ENCODE peak calls at places on chromosomes 3 and 15, in five cellular contexts. O is gastrocnemius medialis; W is CD8-positive, alpha-beta T cell; Q is iPS DF 6.9; N is CD4-positive, alpha-beta T cell. H is an unnamed sample.

GRCh38 chr3:14646589-14647413 is 4.8 kb upstream of the CCDC174 start:
- DNase-seq in W (no peak), O (no peak), Q (no peak), N (no peak), H (no peak)

GRCh38 chr3:142029052-142029642 is 120.2 kb downstream of the TFDP2 start:
- DNase-seq in N (no peak), O (no peak), W (no peak), Q (no peak), H (no peak)

GRCh38 chr15:30042556-30042955 is 40.2 kb upstream of the GOLGA8J start:
- DNase-seq in O (no peak), N (no peak), W (no peak), Q (no peak), H (no peak)

GRCh38 chr3:39277893-39278615 is 1.8 kb downstream of the CX3CR1 start:
- DNase-seq in O (no peak), N (no peak), Q (no peak), W (no peak), H (no peak)

GRCh38 chr3:13013151-13013561 is 60.1 kb downstream of the IQSEC1 start:
- DNase-seq in N (no peak), Q (no peak), O (no peak), W (no peak), H (no peak)

GRCh38 chr3:141949394-141949793 is 73.0 kb downstream of the ATP1B3 start:
- DNase-seq in W (no peak), O (no peak), N (no peak), Q (no peak), H (no peak)

GRCh38 chr3:152046280-152046679 is 172.8 kb downstream of the SUCNR1 start:
- DNase-seq in N (no peak), O (no peak), W (no peak), Q (no peak), H (no peak)

GRCh38 chr3:154137036-154137435 is 15.8 kb downstream of the ARHGEF26 start:
- DNase-seq in O (no peak), W (no peak), Q (no peak), N (no peak), H (no peak)

GRCh38 chr3:18716101-18716500 is 291.0 kb upstream of the SATB1 start:
- DNase-seq in W (no peak), Q (no peak), O (no peak), N (no peak), H (no peak)

GRCh38 chr3:122969585-122970453 is 57.7 kb downstream of the SEMA5B start:
- DNase-seq in N (no peak), W (no peak), O (no peak), Q (no peak), H (no peak)

GRCh38 chr3:52062499-52062898 is 6.1 kb upstream of the DUSP7 start:
- DNase-seq in O (peak; percentile 61), N (no peak), Q (no peak), W (no peak), H (no peak)

GRCh38 chr15:34155859-34156258 is 54.0 kb downstream of the PGBD4 start:
- DNase-seq in N (no peak), O (no peak), W (no peak), Q (no peak), H (no peak)

GRCh38 chr15:34160735-34161134 is 49.2 kb downstream of the KATNBL1 start:
- DNase-seq in Q (no peak), N (no peak), W (no peak), O (no peak), H (no peak)

GRCh38 chr15:34161329-34161953 is 48.5 kb downstream of the KATNBL1 start:
- DNase-seq in O (no peak), Q (no peak), N (no peak), W (no peak), H (no peak)

GRCh38 chr15:34154725-34155204 is 52.9 kb downstream of the PGBD4 start:
- DNase-seq in Q (no peak), W (no peak), O (no peak), N (no peak), H (no peak)

GRCh38 chr15:34158355-34158754 is 51.5 kb downstream of the KATNBL1 start:
- DNase-seq in Q (no peak), W (no peak), N (no peak), O (no peak), H (no peak)
- H3K9me3 ChIP-seq in Q (peaks cover 10% of the 10 kb centered on the region), W (peaks cover 4% of the 10 kb centered on the region), N (peaks cover 41% of the 10 kb centered on the region), O (no peaks in the 10 kb centered on the region), H (peaks cover 10% of the 10 kb centered on the region)

GRCh38 chr3:83065861-83066260 is 1304.4 kb upstream of the GBE1 start:
- DNase-seq in Q (no peak), N (no peak), W (no peak), O (no peak), H (no peak)

GRCh38 chr3:83063457-83063856 is 1302.0 kb upstream of the GBE1 start:
- DNase-seq in W (no peak), O (no peak), N (no peak), Q (no peak), H (no peak)
- H3K9me3 ChIP-seq in W (no peaks in the 10 kb centered on the region), O (no peaks in the 10 kb centered on the region), N (peaks cover 6% of the 10 kb centered on the region), Q (no peaks in the 10 kb centered on the region), H (peaks cover 3% of the 10 kb centered on the region)

DNA sequence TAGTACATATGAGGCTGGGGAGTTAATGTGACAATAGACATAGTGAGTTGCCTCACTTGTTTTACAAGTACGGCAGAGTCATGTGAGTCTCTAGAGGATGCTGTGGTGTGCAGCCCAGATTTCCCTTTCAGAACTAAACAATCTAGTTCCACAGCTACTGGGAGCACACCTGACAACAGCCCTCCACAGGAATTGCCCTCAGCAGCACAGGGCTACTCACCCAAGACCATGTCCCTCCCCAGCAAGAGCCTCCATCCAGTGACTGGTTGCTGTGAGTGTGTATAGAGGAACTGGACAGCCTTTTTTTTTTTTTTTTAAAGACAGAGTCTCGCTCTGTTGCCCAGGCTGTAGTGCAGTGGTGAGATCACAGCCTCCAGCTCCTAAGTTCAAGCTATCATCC is 40.2 kb upstream of the UBE2E2 start:
- DNase-seq in W (no peak), O (no peak), N (no peak), Q (no peak), H (no peak)
- H3K9me3 ChIP-seq in W (no peaks in the 10 kb centered on the region), O (no peaks in the 10 kb centered on the region), N (no peaks in the 10 kb centered on the region), Q (no peaks in the 10 kb centered on the region), H (no peaks in the 10 kb centered on the region)

GRCh38 chr15:87916208-87916607 is 340.3 kb downstream of the NTRK3 start:
- DNase-seq in Q (no peak), N (no peak), O (no peak), W (no peak), H (no peak)
- H3K9me3 ChIP-seq in Q (no peaks in the 10 kb centered on the region), N (no peaks in the 10 kb centered on the region), O (no peaks in the 10 kb centered on the region), W (no peaks in the 10 kb centered on the region), H (no peaks in the 10 kb centered on the region)